ENCODE peak calls at places on chromosomes 16 and 17, in six cellular contexts. F, B, Y, M, J and V are unnamed samples. For H3K4me1, the result is how much of the 10 kb centered on the place peaks cover.

GRCh38 chr16:79089735-79090284 is 510.7 kb downstream of the MAF start:
- DNase-seq in F (no peak), B (no peak), Y (no peak), M (peak), J (no peak), V (no peak)

GRCh38 chr16:87845807-87846619 is 23.3 kb downstream of the SLC7A5 start:
- DNase-seq in F (no peak), B (no peak), Y (no peak), M (no peak), J (no peak), V (no peak)

GRCh38 chr17:67528751-67529436 is 151.8 kb downstream of the PITPNC1 start:
- DNase-seq in F (no peak), B (peak), Y (no peak), M (peak), J (peak), V (peak)

GRCh38 chr16:4433228-4433627 is 7.6 kb downstream of the DNAJA3 start:
- DNase-seq in F (no peak), B (no peak), Y (peak), M (no peak), J (no peak), V (no peak)

GRCh38 chr17:68238488-68238887 is 9.4 kb upstream of the AMZ2 start:
- DNase-seq in F (no peak), B (no peak), Y (no peak), M (no peak), J (no peak), V (no peak)

GRCh38 chr16:20904507-20905079 is 4.0 kb downstream of the LYRM1 start:
- DNase-seq in F (no peak), B (no peak), Y (no peak), M (no peak), J (peak), V (no peak)

GRCh38 chr17:68433911-68434503 is 23.3 kb downstream of the WIPI1 start:
- DNase-seq in F (peak), B (no peak), Y (no peak), M (no peak), J (no peak), V (no peak)

GRCh38 chr17:57832299-57832698 is 17.5 kb downstream of the MRPS23 start:
- DNase-seq in F (no peak), B (no peak), Y (no peak), M (no peak), J (no peak), V (no peak)

GRCh38 chr16:71754108-71754507 is 29.6 kb upstream of the PHLPP2 start:
- DNase-seq in F (no peak), B (no peak), Y (no peak), M (no peak), J (no peak), V (no peak)

GRCh38 chr16:79628501-79628975 is 28.0 kb upstream of the MAF start:
- DNase-seq in F (no peak), B (no peak), Y (no peak), M (no peak), J (no peak), V (no peak)

GRCh38 chr16:28880589-28880915 is 2.3 kb downstream of the ATP2A1 start:
- DNase-seq in F (no peak), B (no peak), Y (no peak), M (no peak), J (no peak), V (no peak)

GRCh38 chr16:88576307-88576706 is 6.1 kb downstream of the ZC3H18 start:
- DNase-seq in F (no peak), B (no peak), Y (no peak), M (no peak), J (no peak), V (no peak)

GRCh38 chr16:1958715-1959268 is 546 bp upstream of the NDUFB10 start:
- DNase-seq in F (no peak), B (peak), Y (no peak), M (peak), J (no peak), V (no peak)

GRCh38 chr17:82400830-82401229 is 17.3 kb upstream of the HEXD start:
- DNase-seq in F (no peak), B (peak), Y (no peak), M (no peak), J (no peak), V (no peak)

GRCh38 chr17:38735161-38735997 is 5.2 kb downstream of the CISD3 start:
- DNase-seq in F (no peak), B (peak), Y (peak), M (peak), J (peak), V (no peak)

GRCh38 chr16:10370096-10370726 is 15.7 kb upstream of the ATF7IP2 start:
- DNase-seq in F (no peak), B (no peak), Y (no peak), M (no peak), J (no peak), V (no peak)

GRCh38 chr16:65254144-65254543 is 132.3 kb upstream of the CDH11 start:
- DNase-seq in F (no peak), B (no peak), Y (no peak), M (no peak), J (no peak), V (no peak)

GRCh38 chr17:35981908-35982330 is 622 bp upstream of the CCL16 start:
- DNase-seq in F (no peak), B (peak), Y (no peak), M (no peak), J (no peak), V (no peak)

GRCh38 chr17:17381438-17382059 is 78.4 kb downstream of the NT5M start:
- DNase-seq in F (no peak), B (no peak), Y (no peak), M (no peak), J (no peak), V (no peak)

DNA sequence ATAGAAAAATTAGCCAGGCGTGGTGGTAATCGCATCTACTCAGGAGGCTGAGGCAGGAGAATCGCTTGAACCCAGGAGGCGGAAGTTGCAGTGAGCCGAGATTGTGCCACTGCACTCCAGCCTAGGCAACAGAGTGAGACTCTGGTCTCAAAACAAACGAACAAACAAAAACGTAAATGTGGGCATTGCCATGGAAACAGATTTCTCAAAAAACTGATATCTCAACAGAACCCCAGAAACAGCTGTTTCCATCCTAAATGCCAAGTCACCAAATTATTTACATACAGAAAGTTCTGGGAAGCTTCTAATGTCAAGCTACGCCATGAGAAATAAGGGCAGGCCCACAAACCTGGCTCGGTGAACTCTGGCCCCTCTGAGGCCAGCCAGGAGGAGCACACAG is 16.0 kb upstream of the ZNF689 start:
- DNase-seq in F (no peak), B (no peak), Y (no peak), M (no peak), J (no peak), V (no peak)
- H3K4me1 ChIP-seq in F (under half), B (under half), Y (under half), M (under half), J (under half), V (under half)

GRCh38 chr17:46192484-46193245 is 564 bp downstream of the KANSL1 start:
- DNase-seq in F (peak), B (peak), Y (peak), M (peak), J (peak), V (no peak)
- H3K4me1 ChIP-seq in F (under half), B (under half), Y (under half), M (under half), J (under half), V (under half)

GRCh38 chr17:75090871-75091854 is 3.4 kb downstream of the SLC16A5 start:
- DNase-seq in F (no peak), B (peak), Y (no peak), M (peak), J (no peak), V (no peak)

GRCh38 chr17:75091855-75092327 is 4.1 kb downstream of the SLC16A5 start:
- DNase-seq in F (no peak), B (peak), Y (no peak), M (no peak), J (no peak), V (no peak)

GRCh38 chr17:75094871-75095399 is 7.2 kb downstream of the SLC16A5 start:
- DNase-seq in F (no peak), B (peak), Y (no peak), M (no peak), J (no peak), V (no peak)

GRCh38 chr17:75096082-75096625 is 8.4 kb downstream of the SLC16A5 start:
- DNase-seq in F (peak), B (peak), Y (no peak), M (no peak), J (peak), V (peak)

GRCh38 chr17:75093543-75094158 is 5.9 kb downstream of the SLC16A5 start:
- DNase-seq in F (no peak), B (no peak), Y (no peak), M (no peak), J (no peak), V (no peak)
- H3K4me1 ChIP-seq in F (under half), B (half or more), Y (under half), M (under half), J (under half), V (half or more)

GRCh38 chr17:4514206-4514605 is 15.5 kb downstream of the SPNS2 start:
- DNase-seq in F (peak), B (no peak), Y (no peak), M (no peak), J (peak), V (no peak)
- H3K4me1 ChIP-seq in F (under half), B (under half), Y (under half), M (under half), J (under half), V (under half)

GRCh38 chr17:75489511-75489955 is 25.8 kb downstream of the CASKIN2 start:
- DNase-seq in F (no peak), B (no peak), Y (no peak), M (no peak), J (no peak), V (no peak)

GRCh38 chr17:75490173-75490743 is 25.1 kb downstream of the CASKIN2 start:
- DNase-seq in F (no peak), B (peak), Y (no peak), M (no peak), J (no peak), V (no peak)

GRCh38 chr17:75486951-75487350 is 28.4 kb downstream of the CASKIN2 start:
- DNase-seq in F (no peak), B (no peak), Y (no peak), M (no peak), J (no peak), V (no peak)

GRCh38 chr17:75487351-75488070 is 27.8 kb downstream of the CASKIN2 start:
- DNase-seq in F (no peak), B (no peak), Y (no peak), M (no peak), J (no peak), V (no peak)

DNA sequence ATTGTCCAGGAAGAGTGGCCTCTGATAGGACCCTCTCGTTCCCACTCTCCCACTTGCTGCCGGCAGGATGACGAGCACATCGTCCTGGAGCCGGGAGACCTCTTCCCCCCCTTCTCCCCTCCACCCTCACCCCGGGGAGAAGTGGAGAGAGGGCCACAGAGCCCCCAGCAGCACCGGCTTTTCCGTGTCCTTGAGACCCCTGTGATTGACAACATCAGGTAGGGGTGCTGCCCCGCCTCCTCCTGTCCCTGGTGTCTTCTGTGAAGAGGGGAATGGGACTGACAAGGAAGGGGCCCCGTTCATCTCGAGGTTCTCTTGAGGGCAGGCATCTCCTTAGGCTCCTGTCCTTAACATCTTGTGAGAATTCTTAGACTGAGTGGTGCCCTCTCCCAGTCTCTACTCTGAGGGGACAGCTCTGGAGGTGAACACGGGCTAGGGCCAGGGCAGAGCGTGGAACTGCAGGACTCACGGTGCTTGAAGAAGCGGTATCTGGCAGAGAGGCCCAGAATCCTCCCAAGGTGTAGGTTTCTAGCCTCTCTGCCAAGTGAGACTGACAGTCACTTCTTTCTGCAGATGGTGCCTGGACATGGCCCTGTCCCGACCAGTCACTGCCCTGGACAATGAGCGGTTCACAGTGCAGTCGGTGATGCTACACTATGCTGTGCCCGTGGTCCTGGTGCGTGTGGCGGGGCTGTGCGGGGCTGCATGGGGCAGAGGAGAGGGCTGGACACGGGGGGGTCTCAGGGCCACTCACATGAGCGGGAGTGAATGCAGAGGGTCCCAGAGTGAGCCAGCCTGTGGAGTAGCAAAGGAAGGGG is 26.4 kb downstream of the CASKIN2 start:
- DNase-seq in F (no peak), B (no peak), Y (no peak), M (no peak), J (no peak), V (no peak)
- H3K4me1 ChIP-seq in F (under half), B (under half), Y (under half), M (under half), J (under half), V (under half)

GRCh38 chr16:53458623-53459022 is 24.4 kb downstream of the RBL2 start:
- DNase-seq in F (no peak), B (no peak), Y (peak), M (no peak), J (no peak), V (no peak)
- H3K4me1 ChIP-seq in F (under half), B (under half), Y (under half), M (under half), J (under half), V (under half)

GRCh38 chr17:40095356-40095943 is 4.9 kb downstream of the NR1D1 start:
- DNase-seq in F (peak), B (no peak), Y (no peak), M (peak), J (no peak), V (no peak)

GRCh38 chr17:40095944-40096791 is 4.2 kb downstream of the NR1D1 start:
- DNase-seq in F (no peak), B (peak), Y (no peak), M (peak), J (no peak), V (no peak)

GRCh38 chr17:40097931-40098845 is 2.2 kb downstream of the NR1D1 start:
- DNase-seq in F (peak), B (peak), Y (no peak), M (peak), J (peak), V (no peak)

GRCh38 chr17:40098846-40099626 is 1.4 kb downstream of the NR1D1 start:
- DNase-seq in F (peak), B (peak), Y (peak), M (peak), J (peak), V (peak)

GRCh38 chr17:40097087-40097486 is 3.3 kb downstream of the NR1D1 start:
- DNase-seq in F (no peak), B (no peak), Y (no peak), M (peak), J (no peak), V (no peak)
- H3K4me1 ChIP-seq in F (under half), B (under half), Y (under half), M (under half), J (under half), V (under half)

GRCh38 chr17:75683467-75684041 is 16.4 kb downstream of the SAP30BP start:
- DNase-seq in F (no peak), B (peak), Y (no peak), M (no peak), J (peak), V (peak)
- H3K4me1 ChIP-seq in F (under half), B (under half), Y (under half), M (under half), J (half or more), V (under half)

GRCh38 chr17:29149431-29150064 is 30.6 kb downstream of the MYO18A start:
- DNase-seq in F (no peak), B (peak), Y (peak), M (peak), J (no peak), V (no peak)

GRCh38 chr17:29147682-29148081 is 32.5 kb downstream of the MYO18A start:
- DNase-seq in F (no peak), B (no peak), Y (no peak), M (no peak), J (no peak), V (no peak)

GRCh38 chr17:29146369-29146972 is 33.7 kb downstream of the MYO18A start:
- DNase-seq in F (no peak), B (no peak), Y (no peak), M (no peak), J (no peak), V (no peak)

GRCh38 chr17:29148790-29149430 is 31.3 kb downstream of the MYO18A start:
- DNase-seq in F (peak), B (peak), Y (peak), M (peak), J (peak), V (peak)

DNA sequence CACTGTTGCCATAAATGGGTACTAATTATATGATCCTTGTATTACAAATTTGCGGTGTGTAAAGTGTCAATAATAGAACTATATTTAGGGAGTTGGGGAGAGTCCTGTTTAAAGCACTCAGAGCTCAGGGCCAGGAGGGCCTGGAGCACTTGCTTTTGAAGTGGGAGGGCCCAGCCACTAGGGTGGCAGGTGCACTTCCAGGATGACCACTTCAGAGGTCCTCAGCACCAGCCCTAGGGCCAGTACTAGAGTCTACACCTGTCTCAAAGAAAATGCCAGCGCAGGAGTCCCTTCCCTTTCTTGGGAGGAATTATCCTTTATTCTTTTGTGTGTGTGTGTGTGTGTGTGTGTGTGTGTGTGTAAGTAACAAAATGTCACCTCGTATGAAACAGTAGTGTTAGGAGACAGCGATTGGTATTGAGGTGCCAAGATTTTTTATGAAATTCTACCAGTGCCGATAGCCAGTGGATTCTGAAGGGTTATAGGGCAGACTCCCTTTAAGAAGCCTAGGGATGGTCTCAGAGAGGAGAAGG is 31.9 kb downstream of the MYO18A start:
- DNase-seq in F (no peak), B (no peak), Y (no peak), M (no peak), J (no peak), V (no peak)
- H3K4me1 ChIP-seq in F (under half), B (under half), Y (under half), M (under half), J (under half), V (half or more)

GRCh38 chr16:575354-576196 is 5.8 kb downstream of the PIGQ start:
- DNase-seq in F (no peak), B (no peak), Y (no peak), M (no peak), J (no peak), V (no peak)

GRCh38 chr16:572865-573650 is 3.3 kb downstream of the PIGQ start:
- DNase-seq in F (no peak), B (no peak), Y (no peak), M (no peak), J (no peak), V (no peak)

GRCh38 chr16:576823-577201 is 7.0 kb downstream of the PIGQ start:
- DNase-seq in F (no peak), B (no peak), Y (no peak), M (no peak), J (no peak), V (no peak)

GRCh38 chr16:576197-576822 is 6.5 kb downstream of the PIGQ start:
- DNase-seq in F (no peak), B (no peak), Y (no peak), M (no peak), J (no peak), V (no peak)

GRCh38 chr16:574021-574760 is 4.4 kb downstream of the PIGQ start:
- DNase-seq in F (no peak), B (no peak), Y (no peak), M (no peak), J (no peak), V (no peak)
- H3K4me1 ChIP-seq in F (under half), B (under half), Y (under half), M (under half), J (under half), V (under half)